ENCODE peak calls at places on chromosomes 7 and 10, in eight cellular contexts. One of them, this sample, is unnamed.

GRCh38 chr10:13658256-13658655 is 71.5 kb downstream of the PRPF18 start:
- DNase-seq in endothelial cell: no peak
- DNase-seq in brain microvascular endothelial cell: no peak
- DNase-seq in WERI-Rb-1: no peak
- DNase-seq in stimulated activated CD4-positive, alpha-beta T cell treated with anti-CD3 and anti-CD28 coated beads, Interleukin-1b, Interleukin-23, amount 100 ng/mL, for 1 hour: no peak
- DNase-seq in HEK293T: no peak
- DNase-seq in GM18507: no peak
- DNase-seq in fibroblast of mammary gland: no peak
- DNase-seq in this sample: no peak

GRCh38 chr7:141045842-141046630 is 27.8 kb upstream of the TMEM178B start:
- DNase-seq in endothelial cell: no peak
- DNase-seq in brain microvascular endothelial cell: peak
- DNase-seq in WERI-Rb-1: no peak
- DNase-seq in stimulated activated CD4-positive, alpha-beta T cell treated with anti-CD3 and anti-CD28 coated beads, Interleukin-1b, Interleukin-23, amount 100 ng/mL, for 1 hour: no peak
- DNase-seq in HEK293T: no peak
- DNase-seq in GM18507: no peak
- DNase-seq in fibroblast of mammary gland: peak
- DNase-seq in this sample: no peak

GRCh38 chr7:80918909-80919721 is at the start of gene SEMA3C:
- DNase-seq in endothelial cell: peak
- DNase-seq in brain microvascular endothelial cell: peak
- DNase-seq in WERI-Rb-1: peak
- DNase-seq in stimulated activated CD4-positive, alpha-beta T cell treated with anti-CD3 and anti-CD28 coated beads, Interleukin-1b, Interleukin-23, amount 100 ng/mL, for 1 hour: no peak
- DNase-seq in HEK293T: peak
- DNase-seq in GM18507: peak
- DNase-seq in fibroblast of mammary gland: peak
- DNase-seq in this sample: peak

GRCh38 chr7:46580756-46581155 is 659.7 kb upstream of the IGFBP3 start:
- DNase-seq in endothelial cell: no peak
- DNase-seq in brain microvascular endothelial cell: no peak
- DNase-seq in WERI-Rb-1: no peak
- DNase-seq in stimulated activated CD4-positive, alpha-beta T cell treated with anti-CD3 and anti-CD28 coated beads, Interleukin-1b, Interleukin-23, amount 100 ng/mL, for 1 hour: no peak
- DNase-seq in HEK293T: no peak
- DNase-seq in GM18507: no peak
- DNase-seq in fibroblast of mammary gland: no peak
- DNase-seq in this sample: no peak

GRCh38 chr7:80530136-80530535 is 18.3 kb upstream of the GNAT3 start:
- DNase-seq in endothelial cell: no peak
- DNase-seq in brain microvascular endothelial cell: no peak
- DNase-seq in WERI-Rb-1: no peak
- DNase-seq in stimulated activated CD4-positive, alpha-beta T cell treated with anti-CD3 and anti-CD28 coated beads, Interleukin-1b, Interleukin-23, amount 100 ng/mL, for 1 hour: no peak
- DNase-seq in HEK293T: no peak
- DNase-seq in GM18507: no peak
- DNase-seq in fibroblast of mammary gland: no peak
- DNase-seq in this sample: no peak

GRCh38 chr7:130708001-130708400 is 21.7 kb upstream of the TSGA13 start:
- DNase-seq in endothelial cell: no peak
- DNase-seq in brain microvascular endothelial cell: no peak
- DNase-seq in WERI-Rb-1: no peak
- DNase-seq in stimulated activated CD4-positive, alpha-beta T cell treated with anti-CD3 and anti-CD28 coated beads, Interleukin-1b, Interleukin-23, amount 100 ng/mL, for 1 hour: no peak
- DNase-seq in HEK293T: no peak
- DNase-seq in GM18507: no peak
- DNase-seq in fibroblast of mammary gland: no peak
- DNase-seq in this sample: no peak

GRCh38 chr7:23622469-23622868 is 25.3 kb downstream of the CCDC126 start:
- DNase-seq in endothelial cell: no peak
- DNase-seq in brain microvascular endothelial cell: peak
- DNase-seq in WERI-Rb-1: no peak
- DNase-seq in stimulated activated CD4-positive, alpha-beta T cell treated with anti-CD3 and anti-CD28 coated beads, Interleukin-1b, Interleukin-23, amount 100 ng/mL, for 1 hour: no peak
- DNase-seq in HEK293T: no peak
- DNase-seq in GM18507: no peak
- DNase-seq in fibroblast of mammary gland: peak
- DNase-seq in this sample: no peak

GRCh38 chr7:6181136-6181535 is 91.3 kb downstream of the CYTH3 start:
- DNase-seq in endothelial cell: no peak
- DNase-seq in brain microvascular endothelial cell: no peak
- DNase-seq in WERI-Rb-1: no peak
- DNase-seq in stimulated activated CD4-positive, alpha-beta T cell treated with anti-CD3 and anti-CD28 coated beads, Interleukin-1b, Interleukin-23, amount 100 ng/mL, for 1 hour: no peak
- DNase-seq in HEK293T: no peak
- DNase-seq in GM18507: no peak
- DNase-seq in fibroblast of mammary gland: no peak
- DNase-seq in this sample: no peak

GRCh38 chr7:139505563-139505962 is 17.9 kb upstream of the CLEC2L start:
- DNase-seq in endothelial cell: peak
- DNase-seq in brain microvascular endothelial cell: no peak
- DNase-seq in WERI-Rb-1: peak
- DNase-seq in stimulated activated CD4-positive, alpha-beta T cell treated with anti-CD3 and anti-CD28 coated beads, Interleukin-1b, Interleukin-23, amount 100 ng/mL, for 1 hour: no peak
- DNase-seq in HEK293T: peak
- DNase-seq in GM18507: no peak
- DNase-seq in fibroblast of mammary gland: peak
- DNase-seq in this sample: peak

GRCh38 chr10:110414563-110415309 is 83.0 kb upstream of the DUSP5 start:
- DNase-seq in endothelial cell: no peak
- DNase-seq in brain microvascular endothelial cell: peak
- DNase-seq in WERI-Rb-1: no peak
- DNase-seq in stimulated activated CD4-positive, alpha-beta T cell treated with anti-CD3 and anti-CD28 coated beads, Interleukin-1b, Interleukin-23, amount 100 ng/mL, for 1 hour: peak
- DNase-seq in HEK293T: no peak
- DNase-seq in GM18507: peak
- DNase-seq in fibroblast of mammary gland: no peak
- DNase-seq in this sample: no peak

GRCh38 chr7:52423251-52423650 is 612.2 kb upstream of the POM121L12 start:
- DNase-seq in endothelial cell: no peak
- DNase-seq in brain microvascular endothelial cell: no peak
- DNase-seq in WERI-Rb-1: no peak
- DNase-seq in stimulated activated CD4-positive, alpha-beta T cell treated with anti-CD3 and anti-CD28 coated beads, Interleukin-1b, Interleukin-23, amount 100 ng/mL, for 1 hour: no peak
- DNase-seq in HEK293T: no peak
- DNase-seq in GM18507: no peak
- DNase-seq in fibroblast of mammary gland: no peak
- DNase-seq in this sample: no peak

GRCh38 chr7:31116615-31117014 is 64.5 kb downstream of the ADCYAP1R1 start:
- DNase-seq in endothelial cell: no peak
- DNase-seq in brain microvascular endothelial cell: no peak
- DNase-seq in WERI-Rb-1: no peak
- DNase-seq in stimulated activated CD4-positive, alpha-beta T cell treated with anti-CD3 and anti-CD28 coated beads, Interleukin-1b, Interleukin-23, amount 100 ng/mL, for 1 hour: no peak
- DNase-seq in HEK293T: no peak
- DNase-seq in GM18507: no peak
- DNase-seq in fibroblast of mammary gland: no peak
- DNase-seq in this sample: no peak

GRCh38 chr7:15007507-15007906 is 105.0 kb upstream of the DGKB start:
- DNase-seq in endothelial cell: peak
- DNase-seq in brain microvascular endothelial cell: no peak
- DNase-seq in WERI-Rb-1: peak
- DNase-seq in stimulated activated CD4-positive, alpha-beta T cell treated with anti-CD3 and anti-CD28 coated beads, Interleukin-1b, Interleukin-23, amount 100 ng/mL, for 1 hour: no peak
- DNase-seq in HEK293T: peak
- DNase-seq in GM18507: no peak
- DNase-seq in fibroblast of mammary gland: peak
- DNase-seq in this sample: peak

GRCh38 chr7:140653319-140654108 is 12.9 kb upstream of the DENND2A start:
- DNase-seq in endothelial cell: peak
- DNase-seq in brain microvascular endothelial cell: peak
- DNase-seq in WERI-Rb-1: peak
- DNase-seq in stimulated activated CD4-positive, alpha-beta T cell treated with anti-CD3 and anti-CD28 coated beads, Interleukin-1b, Interleukin-23, amount 100 ng/mL, for 1 hour: no peak
- DNase-seq in HEK293T: peak
- DNase-seq in GM18507: no peak
- DNase-seq in fibroblast of mammary gland: peak
- DNase-seq in this sample: peak

GRCh38 chr7:33804261-33804660 is 101.1 kb upstream of the BMPER start:
- DNase-seq in endothelial cell: no peak
- DNase-seq in brain microvascular endothelial cell: no peak
- DNase-seq in WERI-Rb-1: no peak
- DNase-seq in stimulated activated CD4-positive, alpha-beta T cell treated with anti-CD3 and anti-CD28 coated beads, Interleukin-1b, Interleukin-23, amount 100 ng/mL, for 1 hour: no peak
- DNase-seq in HEK293T: no peak
- DNase-seq in GM18507: no peak
- DNase-seq in fibroblast of mammary gland: no peak
- DNase-seq in this sample: no peak

GRCh38 chr10:58217612-58218011 is 50.1 kb downstream of the IPMK start:
- DNase-seq in endothelial cell: no peak
- DNase-seq in brain microvascular endothelial cell: no peak
- DNase-seq in WERI-Rb-1: no peak
- DNase-seq in stimulated activated CD4-positive, alpha-beta T cell treated with anti-CD3 and anti-CD28 coated beads, Interleukin-1b, Interleukin-23, amount 100 ng/mL, for 1 hour: no peak
- DNase-seq in HEK293T: no peak
- DNase-seq in GM18507: no peak
- DNase-seq in fibroblast of mammary gland: no peak
- DNase-seq in this sample: no peak

GRCh38 chr7:51314726-51315125 is 1.9 kb downstream of the COBL start:
- DNase-seq in endothelial cell: no peak
- DNase-seq in brain microvascular endothelial cell: no peak
- DNase-seq in WERI-Rb-1: no peak
- DNase-seq in stimulated activated CD4-positive, alpha-beta T cell treated with anti-CD3 and anti-CD28 coated beads, Interleukin-1b, Interleukin-23, amount 100 ng/mL, for 1 hour: no peak
- DNase-seq in HEK293T: no peak
- DNase-seq in GM18507: no peak
- DNase-seq in fibroblast of mammary gland: no peak
- DNase-seq in this sample: peak

GRCh38 chr10:73781548-73781878 is 335 bp upstream of the CHCHD1 start:
- DNase-seq in endothelial cell: no peak
- DNase-seq in brain microvascular endothelial cell: no peak
- DNase-seq in WERI-Rb-1: no peak
- DNase-seq in stimulated activated CD4-positive, alpha-beta T cell treated with anti-CD3 and anti-CD28 coated beads, Interleukin-1b, Interleukin-23, amount 100 ng/mL, for 1 hour: no peak
- DNase-seq in HEK293T: no peak
- DNase-seq in GM18507: no peak
- DNase-seq in fibroblast of mammary gland: no peak
- DNase-seq in this sample: no peak

GRCh38 chr7:5596046-5596895 is 172.6 kb upstream of the TNRC18 start:
- DNase-seq in endothelial cell: peak
- DNase-seq in brain microvascular endothelial cell: peak
- DNase-seq in WERI-Rb-1: no peak
- DNase-seq in stimulated activated CD4-positive, alpha-beta T cell treated with anti-CD3 and anti-CD28 coated beads, Interleukin-1b, Interleukin-23, amount 100 ng/mL, for 1 hour: peak
- DNase-seq in HEK293T: no peak
- DNase-seq in GM18507: no peak
- DNase-seq in fibroblast of mammary gland: peak
- DNase-seq in this sample: no peak

GRCh38 chr10:15370212-15370740 is 813 bp downstream of the FAM171A1 start:
- DNase-seq in endothelial cell: no peak
- DNase-seq in brain microvascular endothelial cell: peak
- DNase-seq in WERI-Rb-1: no peak
- DNase-seq in stimulated activated CD4-positive, alpha-beta T cell treated with anti-CD3 and anti-CD28 coated beads, Interleukin-1b, Interleukin-23, amount 100 ng/mL, for 1 hour: no peak
- DNase-seq in HEK293T: peak
- DNase-seq in GM18507: no peak
- DNase-seq in fibroblast of mammary gland: peak
- DNase-seq in this sample: peak

GRCh38 chr10:113103131-113103830 is 153.2 kb downstream of the TCF7L2 start:
- DNase-seq in endothelial cell: no peak
- DNase-seq in brain microvascular endothelial cell: no peak
- DNase-seq in WERI-Rb-1: no peak
- DNase-seq in stimulated activated CD4-positive, alpha-beta T cell treated with anti-CD3 and anti-CD28 coated beads, Interleukin-1b, Interleukin-23, amount 100 ng/mL, for 1 hour: no peak
- DNase-seq in HEK293T: no peak
- DNase-seq in GM18507: no peak
- DNase-seq in fibroblast of mammary gland: peak
- DNase-seq in this sample: no peak

GRCh38 chr7:85829817-85830432 is 643.1 kb upstream of the SEMA3D start:
- DNase-seq in endothelial cell: no peak
- DNase-seq in brain microvascular endothelial cell: no peak
- DNase-seq in WERI-Rb-1: no peak
- DNase-seq in stimulated activated CD4-positive, alpha-beta T cell treated with anti-CD3 and anti-CD28 coated beads, Interleukin-1b, Interleukin-23, amount 100 ng/mL, for 1 hour: no peak
- DNase-seq in HEK293T: no peak
- DNase-seq in GM18507: no peak
- DNase-seq in fibroblast of mammary gland: peak
- DNase-seq in this sample: no peak

GRCh38 chr7:39910108-39910869 is 39.8 kb upstream of the CDK13 start:
- DNase-seq in endothelial cell: no peak
- DNase-seq in brain microvascular endothelial cell: peak
- DNase-seq in WERI-Rb-1: no peak
- DNase-seq in stimulated activated CD4-positive, alpha-beta T cell treated with anti-CD3 and anti-CD28 coated beads, Interleukin-1b, Interleukin-23, amount 100 ng/mL, for 1 hour: no peak
- DNase-seq in HEK293T: no peak
- DNase-seq in GM18507: no peak
- DNase-seq in fibroblast of mammary gland: peak
- DNase-seq in this sample: no peak

GRCh38 chr10:132102071-132102716 is 36.4 kb downstream of the JAKMIP3 start:
- DNase-seq in endothelial cell: peak
- DNase-seq in brain microvascular endothelial cell: no peak
- DNase-seq in WERI-Rb-1: no peak
- DNase-seq in stimulated activated CD4-positive, alpha-beta T cell treated with anti-CD3 and anti-CD28 coated beads, Interleukin-1b, Interleukin-23, amount 100 ng/mL, for 1 hour: no peak
- DNase-seq in HEK293T: no peak
- DNase-seq in GM18507: no peak
- DNase-seq in fibroblast of mammary gland: no peak
- DNase-seq in this sample: no peak

GRCh38 chr10:29648114-29648982 is 13.6 kb upstream of the SVIL start:
- DNase-seq in endothelial cell: no peak
- DNase-seq in brain microvascular endothelial cell: peak
- DNase-seq in WERI-Rb-1: no peak
- DNase-seq in stimulated activated CD4-positive, alpha-beta T cell treated with anti-CD3 and anti-CD28 coated beads, Interleukin-1b, Interleukin-23, amount 100 ng/mL, for 1 hour: no peak
- DNase-seq in HEK293T: no peak
- DNase-seq in GM18507: no peak
- DNase-seq in fibroblast of mammary gland: peak
- DNase-seq in this sample: no peak

GRCh38 chr7:84372712-84373111 is 178.1 kb upstream of the SEMA3A start:
- DNase-seq in endothelial cell: no peak
- DNase-seq in brain microvascular endothelial cell: peak
- DNase-seq in WERI-Rb-1: no peak
- DNase-seq in stimulated activated CD4-positive, alpha-beta T cell treated with anti-CD3 and anti-CD28 coated beads, Interleukin-1b, Interleukin-23, amount 100 ng/mL, for 1 hour: no peak
- DNase-seq in HEK293T: no peak
- DNase-seq in GM18507: no peak
- DNase-seq in fibroblast of mammary gland: peak
- DNase-seq in this sample: no peak

GRCh38 chr7:25272265-25272664 is 44.0 kb upstream of the NPVF start:
- DNase-seq in endothelial cell: no peak
- DNase-seq in brain microvascular endothelial cell: no peak
- DNase-seq in WERI-Rb-1: no peak
- DNase-seq in stimulated activated CD4-positive, alpha-beta T cell treated with anti-CD3 and anti-CD28 coated beads, Interleukin-1b, Interleukin-23, amount 100 ng/mL, for 1 hour: no peak
- DNase-seq in HEK293T: no peak
- DNase-seq in GM18507: no peak
- DNase-seq in fibroblast of mammary gland: no peak
- DNase-seq in this sample: no peak

GRCh38 chr10:100668001-100668400 is 77.4 kb upstream of the PAX2 start:
- DNase-seq in endothelial cell: no peak
- DNase-seq in brain microvascular endothelial cell: no peak
- DNase-seq in WERI-Rb-1: no peak
- DNase-seq in stimulated activated CD4-positive, alpha-beta T cell treated with anti-CD3 and anti-CD28 coated beads, Interleukin-1b, Interleukin-23, amount 100 ng/mL, for 1 hour: no peak
- DNase-seq in HEK293T: no peak
- DNase-seq in GM18507: no peak
- DNase-seq in fibroblast of mammary gland: no peak
- DNase-seq in this sample: no peak

GRCh38 chr7:142257958-142258357 is at the start of gene PRSS58:
- DNase-seq in endothelial cell: no peak
- DNase-seq in brain microvascular endothelial cell: no peak
- DNase-seq in WERI-Rb-1: no peak
- DNase-seq in stimulated activated CD4-positive, alpha-beta T cell treated with anti-CD3 and anti-CD28 coated beads, Interleukin-1b, Interleukin-23, amount 100 ng/mL, for 1 hour: no peak
- DNase-seq in HEK293T: no peak
- DNase-seq in GM18507: no peak
- DNase-seq in fibroblast of mammary gland: no peak
- DNase-seq in this sample: no peak

GRCh38 chr10:128078136-128078969 is 47.9 kb downstream of the MKI67 start:
- DNase-seq in endothelial cell: peak
- DNase-seq in brain microvascular endothelial cell: no peak
- DNase-seq in WERI-Rb-1: peak
- DNase-seq in stimulated activated CD4-positive, alpha-beta T cell treated with anti-CD3 and anti-CD28 coated beads, Interleukin-1b, Interleukin-23, amount 100 ng/mL, for 1 hour: no peak
- DNase-seq in HEK293T: peak
- DNase-seq in GM18507: no peak
- DNase-seq in fibroblast of mammary gland: peak
- DNase-seq in this sample: peak

GRCh38 chr10:122854648-122855047 is 9.0 kb upstream of the CUZD1 start:
- DNase-seq in endothelial cell: no peak
- DNase-seq in brain microvascular endothelial cell: peak
- DNase-seq in WERI-Rb-1: no peak
- DNase-seq in stimulated activated CD4-positive, alpha-beta T cell treated with anti-CD3 and anti-CD28 coated beads, Interleukin-1b, Interleukin-23, amount 100 ng/mL, for 1 hour: no peak
- DNase-seq in HEK293T: no peak
- DNase-seq in GM18507: no peak
- DNase-seq in fibroblast of mammary gland: peak
- DNase-seq in this sample: no peak

GRCh38 chr10:2980791-2981360 is 86.5 kb upstream of the PFKP start:
- DNase-seq in endothelial cell: no peak
- DNase-seq in brain microvascular endothelial cell: peak
- DNase-seq in WERI-Rb-1: no peak
- DNase-seq in stimulated activated CD4-positive, alpha-beta T cell treated with anti-CD3 and anti-CD28 coated beads, Interleukin-1b, Interleukin-23, amount 100 ng/mL, for 1 hour: no peak
- DNase-seq in HEK293T: no peak
- DNase-seq in GM18507: no peak
- DNase-seq in fibroblast of mammary gland: peak
- DNase-seq in this sample: no peak

GRCh38 chr10:93383562-93383981 is 98.6 kb downstream of the MYOF start:
- DNase-seq in endothelial cell: no peak
- DNase-seq in brain microvascular endothelial cell: peak
- DNase-seq in WERI-Rb-1: peak
- DNase-seq in stimulated activated CD4-positive, alpha-beta T cell treated with anti-CD3 and anti-CD28 coated beads, Interleukin-1b, Interleukin-23, amount 100 ng/mL, for 1 hour: no peak
- DNase-seq in HEK293T: no peak
- DNase-seq in GM18507: no peak
- DNase-seq in fibroblast of mammary gland: peak
- DNase-seq in this sample: peak

This sample was measured in cerebellar cortex.